ENCODE peak calls at places on chromosome 7, in eight cellular contexts. H is hepatocyte, C is heart left ventricle, R is gastrocnemius medialis, N is foreskin keratinocyte, I is tibial artery, T is body of pancreas, B is endodermal cell. V is an unnamed sample.

GRCh38 chr7:100723732-100724275 is 3.5 kb downstream of the EPO start:
- DNase-seq in H (no peak), R (no peak), B (no peak), C (no peak), N (no peak), I (no peak), T (peak; percentile 47), V (no peak)

GRCh38 chr7:40983106-40983505 is 719.8 kb downstream of the INHBA start:
- DNase-seq in R (no peak), I (no peak), B (no peak), N (no peak), C (no peak), T (no peak), H (no peak), V (no peak)

GRCh38 chr7:1268866-1269265 is 36.2 kb downstream of the UNCX start:
- DNase-seq in R (no peak), T (no peak), N (peak; percentile 13), C (no peak), I (no peak), B (no peak), H (no peak), V (no peak)

GRCh38 chr7:75644599-75644998 is 94.1 kb downstream of the HIP1 start:
- DNase-seq in R (no peak), T (no peak), B (no peak), H (no peak), N (no peak), I (no peak), C (no peak), V (no peak)

GRCh38 chr7:23260371-23260770 is 13.8 kb downstream of the GPNMB start:
- DNase-seq in N (no peak), I (no peak), T (no peak), C (no peak), B (no peak), R (no peak), H (no peak), V (no peak)

GRCh38 chr7:133830081-133830480 is 297.1 kb upstream of the LRGUK start:
- DNase-seq in H (no peak), I (no peak), R (no peak), B (no peak), C (peak; percentile 25), N (no peak), T (peak; percentile 22), V (no peak)

GRCh38 chr7:154868901-154869300 is 134.0 kb downstream of the PAXIP1 start:
- DNase-seq in B (peak; percentile 88), T (no peak), H (peak; percentile 65), R (no peak), N (no peak), I (no peak), C (no peak), V (no peak)

GRCh38 chr7:28409716-28410627 is 2.3 kb upstream of the CREB5 start:
- DNase-seq in C (peak; percentile 65), H (peak; percentile 63), B (peak; percentile 84), I (peak; percentile 60), T (peak; percentile 45), R (no peak), N (no peak), V (no peak)

GRCh38 chr7:120806669-120807068 is 51.3 kb downstream of the TSPAN12 start:
- DNase-seq in T (no peak), H (no peak), C (no peak), I (no peak), R (no peak), N (no peak), B (no peak), V (no peak)

GRCh38 chr7:144835166-144835611 is 664 bp downstream of the TPK1 start:
- DNase-seq in T (peak; percentile 33), B (no peak), C (peak; percentile 50), I (peak; percentile 37), N (peak; percentile 50), H (peak; percentile 42), R (peak; percentile 25), V (no peak)

GRCh38 chr7:44477063-44477830 is 13.2 kb downstream of the NUDCD3 start:
- DNase-seq in T (peak; percentile 48), I (peak; percentile 36), N (peak; percentile 79), C (peak; percentile 40), H (peak; percentile 83), B (peak; percentile 93), R (peak; percentile 47), V (peak; percentile 87)

GRCh38 chr7:130009848-130010688 is 41.1 kb downstream of the ZC3HC1 start:
- DNase-seq in R (no peak), N (peak; percentile 95), C (no peak), I (no peak), B (peak; percentile 55), T (peak; percentile 51), H (peak; percentile 59), V (peak; percentile 97)

DNA sequence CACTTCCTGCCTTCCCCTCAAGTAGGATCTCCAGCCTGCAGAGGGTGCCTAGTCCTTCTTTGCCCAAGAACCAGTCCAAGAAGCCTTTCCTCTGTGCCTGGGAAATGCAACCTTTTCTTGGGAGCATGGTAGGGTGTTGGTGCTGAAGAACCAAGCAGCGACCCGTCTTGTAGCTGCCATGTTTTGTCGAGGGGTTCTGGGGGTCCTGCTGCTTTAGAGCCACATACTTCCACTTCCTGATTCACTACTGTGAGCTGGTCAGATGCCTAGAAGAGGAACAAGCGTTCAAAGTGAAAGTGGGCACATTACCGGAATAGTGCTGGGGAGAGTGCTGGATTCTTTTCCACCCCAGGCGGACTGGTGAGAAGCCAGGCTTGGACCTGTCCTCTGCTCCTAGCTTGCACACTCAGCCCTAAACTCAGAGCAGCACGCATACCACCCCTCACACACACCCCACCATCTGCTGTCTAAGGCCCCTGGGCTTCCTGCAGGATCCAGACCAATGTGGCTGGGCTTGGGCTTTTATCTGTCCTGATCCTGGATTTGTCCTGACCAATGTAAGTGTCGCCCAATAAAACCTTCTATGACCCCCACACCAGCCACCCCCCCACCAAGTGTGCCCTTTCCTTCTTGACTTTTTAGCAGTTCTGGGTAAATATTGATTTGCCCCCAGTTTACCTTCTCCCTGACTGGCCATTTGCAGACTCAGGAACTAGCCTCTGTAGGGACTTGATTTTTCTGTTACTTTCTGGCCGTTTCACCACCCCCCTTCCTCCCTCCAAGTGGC is 1.5 kb upstream of the HOXA13 start:
- DNase-seq in R (no peak), B (peak; percentile 59), I (no peak), N (no peak), T (no peak), C (no peak), H (no peak), V (no peak)
- H3K4me1 ChIP-seq in R (peaks cover 29% of the 10 kb centered on the region), B (peaks cover 4% of the 10 kb centered on the region), I (peaks cover 43% of the 10 kb centered on the region), N (no peaks in the 10 kb centered on the region), T (peaks cover 47% of the 10 kb centered on the region), C (peaks cover 28% of the 10 kb centered on the region), H (peaks cover 4% of the 10 kb centered on the region), V (no peaks in the 10 kb centered on the region)

GRCh38 chr7:92629779-92630178 is 39.6 kb upstream of the FAM133B start:
- DNase-seq in I (no peak), H (no peak), B (no peak), C (no peak), N (no peak), T (no peak), R (no peak), V (no peak)

GRCh38 chr7:92631067-92631829 is 41.1 kb upstream of the FAM133B start:
- DNase-seq in I (no peak), T (no peak), N (no peak), H (no peak), B (no peak), C (no peak), R (no peak), V (no peak)

GRCh38 chr7:92633211-92633906 is 43.2 kb upstream of the FAM133B start:
- DNase-seq in N (peak; percentile 95), B (no peak), I (peak; percentile 28), R (peak; percentile 20), T (peak; percentile 27), H (peak; percentile 55), C (no peak), V (peak; percentile 90)

GRCh38 chr7:92632791-92633190 is 42.6 kb upstream of the FAM133B start:
- DNase-seq in B (no peak), I (no peak), C (no peak), T (no peak), N (no peak), R (no peak), H (no peak), V (no peak)

GRCh38 chr7:92631830-92632487 is 41.8 kb upstream of the FAM133B start:
- DNase-seq in R (no peak), T (no peak), B (no peak), I (no peak), H (no peak), C (no peak), N (no peak), V (no peak)
- H3K4me1 ChIP-seq in R (peaks cover 25% of the 10 kb centered on the region), T (peaks cover 26% of the 10 kb centered on the region), B (peaks cover 11% of the 10 kb centered on the region), I (peaks cover 53% of the 10 kb centered on the region), H (peaks cover 16% of the 10 kb centered on the region), C (peaks cover 60% of the 10 kb centered on the region), N (peaks cover 43% of the 10 kb centered on the region), V (peaks cover 41% of the 10 kb centered on the region)

GRCh38 chr7:11517853-11518252 is 314.1 kb downstream of the THSD7A start:
- DNase-seq in H (no peak), C (no peak), N (no peak), R (no peak), B (peak; percentile 61), I (no peak), T (no peak), V (no peak)
- H3K4me1 ChIP-seq in H (no peaks in the 10 kb centered on the region), C (no peaks in the 10 kb centered on the region), N (no peaks in the 10 kb centered on the region), R (no peaks in the 10 kb centered on the region), B (no peaks in the 10 kb centered on the region), I (no peaks in the 10 kb centered on the region), T (no peaks in the 10 kb centered on the region), V (no peaks in the 10 kb centered on the region)

GRCh38 chr7:87213801-87214200 is 5.7 kb downstream of the TMEM243 start:
- DNase-seq in T (no peak), C (no peak), R (no peak), I (no peak), H (no peak), B (no peak), N (no peak), V (no peak)
- H3K4me1 ChIP-seq in T (peaks cover 34% of the 10 kb centered on the region), C (peaks cover 41% of the 10 kb centered on the region), R (no peaks in the 10 kb centered on the region), I (peaks cover 32% of the 10 kb centered on the region), H (peaks cover 10% of the 10 kb centered on the region), B (no peaks in the 10 kb centered on the region), N (no peaks in the 10 kb centered on the region), V (peaks cover 8% of the 10 kb centered on the region)

DNA sequence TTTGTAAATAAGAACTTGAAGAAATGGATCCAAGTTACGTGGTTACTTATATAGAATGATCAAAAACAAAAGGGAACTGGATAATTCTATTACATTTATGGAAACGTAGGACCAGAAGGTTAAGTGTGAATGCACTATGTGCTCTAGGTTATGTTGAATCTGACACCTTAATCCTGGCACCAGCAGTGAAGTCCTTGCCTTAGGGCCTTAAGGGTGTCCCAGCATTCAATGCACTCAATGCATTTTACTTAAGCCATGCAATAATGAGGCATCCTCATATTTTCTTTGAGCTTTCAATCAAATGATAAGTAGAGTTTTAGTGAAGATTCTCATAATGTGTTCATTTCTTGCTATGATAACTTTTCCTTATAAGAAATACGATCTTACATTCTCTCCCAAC is 178.3 kb upstream of the AGR3 start:
- DNase-seq in I (no peak), R (no peak), H (no peak), C (no peak), B (no peak), T (no peak), N (no peak), V (no peak)
- H3K4me1 ChIP-seq in I (no peaks in the 10 kb centered on the region), R (no peaks in the 10 kb centered on the region), H (no peaks in the 10 kb centered on the region), C (no peaks in the 10 kb centered on the region), B (no peaks in the 10 kb centered on the region), T (no peaks in the 10 kb centered on the region), N (no peaks in the 10 kb centered on the region), V (no peaks in the 10 kb centered on the region)